ENCODE peak calls at places on chromosomes 3 and 15, in six cellular contexts. F, A, E, Z, H and D are unnamed samples.

GRCh38 chr3:54376440-54376839 is 254.1 kb downstream of the CACNA2D3 start:
- DNase-seq in F (no peak), A (no peak), E (no peak), Z (no peak), H (no peak), D (no peak)

GRCh38 chr3:63528325-63529000 is 124.0 kb upstream of the SNTN start:
- DNase-seq in F (no peak), A (no peak), E (no peak), Z (no peak), H (no peak), D (no peak)

GRCh38 chr15:65303687-65304392 is 637 bp upstream of the RNU5B-1 start:
- DNase-seq in F (peak), A (peak), E (peak), Z (peak), H (peak), D (peak)

GRCh38 chr3:69740103-69741021 is 1.1 kb downstream of the MITF start:
- DNase-seq in F (no peak), A (peak), E (peak), Z (no peak), H (peak), D (peak)

GRCh38 chr3:197125601-197126000 is 96.0 kb upstream of the MELTF start:
- DNase-seq in F (peak), A (no peak), E (no peak), Z (no peak), H (no peak), D (no peak)

GRCh38 chr3:38834110-38834509 is 18.1 kb upstream of the SCN10A start:
- DNase-seq in F (peak), A (peak), E (peak), Z (no peak), H (peak), D (no peak)

GRCh38 chr3:129120254-129121004 is 1.2 kb downstream of the RAB43 start:
- DNase-seq in F (peak), A (peak), E (peak), Z (peak), H (peak), D (peak)

GRCh38 chr3:116005404-116005803 is 382.1 kb downstream of the GAP43 start:
- DNase-seq in F (peak), A (peak), E (no peak), Z (no peak), H (peak), D (no peak)

GRCh38 chr3:24389108-24390090 is 105.3 kb downstream of the THRB start:
- DNase-seq in F (no peak), A (no peak), E (peak), Z (no peak), H (no peak), D (no peak)

GRCh38 chr15:38557855-38558713 is 6.5 kb downstream of the RASGRP1 start:
- DNase-seq in F (no peak), A (no peak), E (no peak), Z (no peak), H (no peak), D (no peak)

GRCh38 chr3:127708837-127709236 is 36.1 kb downstream of the ABTB1 start:
- DNase-seq in F (no peak), A (no peak), E (no peak), Z (no peak), H (no peak), D (no peak)
- H3K9ac ChIP-seq in F (no peak), A (no peak), E (no peak), Z (no peak), H (no peak), D (no peak)

GRCh38 chr15:31217067-31217466 is 109.6 kb upstream of the KLF13 start:
- DNase-seq in F (no peak), A (no peak), E (no peak), Z (no peak), H (no peak), D (no peak)
- H3K4me3 ChIP-seq in F (no peak), A (no peak), E (peak), Z (no peak), H (no peak), D (no peak)

DNA sequence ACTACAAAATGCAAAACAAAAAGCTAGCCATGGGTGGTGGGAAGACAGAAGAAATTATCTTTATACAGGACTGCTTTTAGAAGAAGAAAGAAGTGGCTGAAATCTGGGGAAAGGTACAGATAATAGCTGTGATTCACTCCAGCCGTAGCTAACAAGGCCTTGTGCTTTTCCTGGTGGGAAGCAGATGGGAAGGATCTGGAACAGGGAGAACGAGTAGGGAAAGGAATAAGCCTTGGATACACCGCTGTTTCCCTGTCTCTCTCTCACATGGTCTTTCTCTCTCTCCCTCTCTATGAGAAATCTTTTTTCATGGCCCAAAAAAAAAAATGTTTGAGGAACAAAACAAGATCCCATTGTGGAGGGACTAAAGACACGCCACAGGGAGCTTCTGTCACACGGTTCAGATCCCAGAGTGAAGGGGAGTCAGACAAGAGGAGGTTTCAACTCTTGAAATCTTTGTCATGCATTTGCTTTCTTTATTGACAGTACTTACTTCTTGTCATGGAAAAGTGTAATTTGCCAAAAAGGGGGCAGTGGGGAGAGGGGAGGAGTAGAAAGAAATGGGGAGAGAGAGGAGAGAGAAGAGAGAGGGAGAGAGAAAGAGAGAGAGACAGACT is 225.3 kb downstream of the RORA start:
- DNase-seq in F (no peak), A (no peak), E (peak), Z (peak), H (no peak), D (no peak)
- H3K9ac ChIP-seq in F (no peak), A (no peak), E (no peak), Z (no peak), H (no peak), D (no peak)

DNA sequence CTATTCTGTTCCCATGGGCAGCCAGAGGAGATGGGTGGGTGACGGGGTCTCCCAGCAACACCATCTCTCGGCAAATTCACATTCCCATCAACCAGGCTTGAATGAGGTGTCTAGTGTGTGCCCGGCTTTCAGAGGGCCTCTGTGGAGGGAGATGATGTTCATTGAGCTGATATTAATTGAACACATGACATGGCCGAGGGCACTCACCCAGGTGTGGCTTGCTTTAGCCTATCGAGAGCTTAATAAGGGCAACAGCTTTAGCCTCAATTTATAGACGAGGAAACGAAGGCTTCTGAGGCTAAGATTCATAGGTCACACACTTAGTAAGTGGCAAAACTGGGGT is 287.9 kb downstream of the UACA start:
- DNase-seq in F (no peak), A (no peak), E (no peak), Z (no peak), H (no peak), D (no peak)
- H3K4me3 ChIP-seq in F (no peak), A (no peak), E (no peak), Z (no peak), H (no peak), D (no peak)

GRCh38 chr15:22795206-22796063 is 9.0 kb downstream of the NIPA1 start:
- DNase-seq in F (no peak), A (peak), E (no peak), Z (no peak), H (no peak), D (no peak)
- H3K9ac ChIP-seq in F (no peak), A (no peak), E (no peak), Z (peak), H (peak), D (no peak)

GRCh38 chr3:187293514-187293870 is 2.0 kb upstream of the MASP1 start:
- DNase-seq in F (no peak), A (no peak), E (no peak), Z (no peak), H (no peak), D (no peak)
- H3K4me3 ChIP-seq in F (no peak), A (no peak), E (no peak), Z (no peak), H (no peak), D (no peak)

DNA sequence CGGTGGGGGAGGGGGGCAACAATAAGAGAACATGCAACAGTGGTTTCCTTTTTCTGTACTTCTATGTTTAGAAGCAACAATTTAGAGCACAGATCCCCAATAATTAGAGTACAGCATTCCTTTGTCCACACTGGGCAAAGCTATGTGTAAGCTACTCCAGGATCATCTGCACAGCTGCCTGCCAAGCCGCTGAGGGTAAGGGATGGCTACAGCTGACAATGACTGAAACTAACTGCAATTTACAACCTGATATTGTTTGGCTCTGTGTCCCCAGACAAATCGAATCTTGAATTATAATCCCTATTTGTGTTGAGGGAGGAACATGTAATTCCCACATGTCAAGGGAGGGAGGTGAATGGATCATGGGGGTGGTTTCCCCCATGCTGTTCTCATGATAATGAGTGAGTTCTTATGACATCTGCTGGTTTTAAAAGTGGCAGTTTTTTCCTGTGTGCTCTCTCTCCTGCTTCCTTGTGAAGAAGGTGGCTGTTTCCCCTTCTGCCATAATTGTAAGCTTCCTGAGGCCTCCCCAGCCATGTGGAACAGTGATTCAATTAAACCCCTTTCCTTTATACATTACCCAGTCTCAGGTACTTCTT is 54.8 kb upstream of the TNFSF10 start:
- DNase-seq in F (no peak), A (no peak), E (no peak), Z (no peak), H (no peak), D (no peak)
- H3K9ac ChIP-seq in F (no peak), A (no peak), E (no peak), Z (no peak), H (no peak), D (no peak)

GRCh38 chr3:48685293-48685602 is 467 bp downstream of the NCKIPSD start:
- DNase-seq in F (no peak), A (no peak), E (no peak), Z (no peak), H (no peak), D (no peak)

GRCh38 chr3:48685603-48686511 is at the start of gene NCKIPSD:
- DNase-seq in F (peak), A (peak), E (peak), Z (peak), H (peak), D (peak)

GRCh38 chr3:48682786-48683185 is 2.9 kb downstream of the NCKIPSD start:
- DNase-seq in F (no peak), A (no peak), E (no peak), Z (no peak), H (no peak), D (no peak)

GRCh38 chr3:48684054-48684349 is 1.7 kb downstream of the NCKIPSD start:
- DNase-seq in F (no peak), A (no peak), E (no peak), Z (no peak), H (no peak), D (no peak)

DNA sequence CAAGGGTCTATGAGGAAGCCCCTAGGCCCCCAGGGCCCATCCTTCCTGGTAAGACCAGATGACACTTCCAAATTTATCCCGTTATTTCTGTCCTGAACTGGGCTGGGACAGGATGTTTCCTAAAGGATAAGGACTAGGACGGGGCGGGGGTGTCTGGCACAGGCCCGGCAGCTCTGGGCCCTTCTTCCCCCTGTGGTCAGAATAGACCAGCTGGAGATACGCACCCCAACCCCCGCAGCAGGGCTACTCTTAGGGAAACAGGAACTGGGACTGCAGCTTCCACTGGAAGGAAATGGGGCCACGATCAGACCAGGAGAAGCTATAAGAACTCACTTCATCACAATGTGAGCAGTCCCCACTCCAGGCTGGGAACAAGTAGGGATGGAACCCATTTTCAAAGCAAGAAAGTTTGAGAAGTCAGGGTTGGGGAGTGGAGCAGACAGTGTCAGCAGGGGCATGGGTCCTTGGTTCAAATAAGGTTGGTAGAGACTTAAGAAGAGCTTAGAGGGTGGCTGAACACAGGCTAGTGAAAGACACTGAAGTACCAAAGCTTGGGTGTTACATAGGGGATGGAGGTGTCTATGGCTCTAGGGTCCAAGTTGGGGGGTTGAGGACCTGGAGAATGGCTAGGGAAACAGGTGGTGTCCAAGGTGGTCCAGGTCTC is 1.1 kb downstream of the NCKIPSD start:
- DNase-seq in F (peak), A (no peak), E (no peak), Z (no peak), H (peak), D (no peak)
- H3K4me3 ChIP-seq in F (peak), A (peak), E (peak), Z (peak), H (peak), D (no peak)

GRCh38 chr15:66964791-66965190 is 100.6 kb upstream of the SMAD3 start:
- DNase-seq in F (no peak), A (no peak), E (no peak), Z (no peak), H (no peak), D (no peak)

GRCh38 chr15:66964111-66964738 is 101.2 kb upstream of the SMAD3 start:
- DNase-seq in F (no peak), A (no peak), E (no peak), Z (no peak), H (no peak), D (no peak)

GRCh38 chr15:66962522-66962921 is 102.9 kb upstream of the SMAD3 start:
- DNase-seq in F (no peak), A (no peak), E (no peak), Z (no peak), H (no peak), D (no peak)

GRCh38 chr15:66963084-66963483 is 102.3 kb upstream of the SMAD3 start:
- DNase-seq in F (no peak), A (no peak), E (no peak), Z (no peak), H (no peak), D (no peak)

GRCh38 chr15:66963710-66964109 is 101.7 kb upstream of the SMAD3 start:
- DNase-seq in F (peak), A (no peak), E (no peak), Z (no peak), H (no peak), D (no peak)
- H3K9ac ChIP-seq in F (no peak), A (no peak), E (no peak), Z (no peak), H (no peak), D (no peak)

GRCh38 chr3:146086211-146086610 is 74.8 kb downstream of the PLOD2 start:
- DNase-seq in F (peak), A (no peak), E (no peak), Z (no peak), H (no peak), D (no peak)

GRCh38 chr3:146090521-146090920 is 70.5 kb downstream of the PLOD2 start:
- DNase-seq in F (no peak), A (no peak), E (no peak), Z (no peak), H (no peak), D (no peak)

GRCh38 chr3:146087121-146087520 is 73.9 kb downstream of the PLOD2 start:
- DNase-seq in F (no peak), A (no peak), E (no peak), Z (no peak), H (no peak), D (no peak)

GRCh38 chr3:146088840-146089239 is 72.1 kb downstream of the PLOD2 start:
- DNase-seq in F (no peak), A (no peak), E (no peak), Z (no peak), H (no peak), D (no peak)

GRCh38 chr3:146085678-146086077 is 75.3 kb downstream of the PLOD2 start:
- DNase-seq in F (no peak), A (no peak), E (no peak), Z (no peak), H (no peak), D (no peak)
- H3K4me3 ChIP-seq in F (no peak), A (no peak), E (no peak), Z (no peak), H (no peak), D (no peak)